ENCODE peak calls at places on chromosomes 5 and 9, in five cellular contexts. V is brain microvascular endothelial cell; T is Caco-2; S is uterus; I is activated CD8-positive, alpha-beta T cell treated with anti-CD3 and anti-CD28 coated beads for 36 hours. P is an unnamed sample.

GRCh38 chr9:117044241-117044640 is 357.1 kb downstream of the TRIM32 start:
- DNase-seq in I (no peak), V (no peak), T (no peak), S (no peak), P (no peak)

GRCh38 chr5:140882591-140882899 is 621 bp downstream of the PCDHA13 start:
- DNase-seq in S (no peak), T (no peak), I (no peak), V (no peak), P (no peak)

GRCh38 chr9:16726718-16727451 is 143.6 kb downstream of the BNC2 start:
- DNase-seq in I (peak), S (peak), T (peak), V (peak), P (peak)

GRCh38 chr5:136051486-136052220 is 22.9 kb downstream of the TGFBI start:
- DNase-seq in T (no peak), V (no peak), S (no peak), I (no peak), P (no peak)

GRCh38 chr5:147169846-147170245 is 65.0 kb upstream of the STK32A start:
- DNase-seq in V (no peak), S (no peak), I (no peak), T (no peak), P (no peak)

GRCh38 chr5:125695994-125696679 is 727.1 kb upstream of the GRAMD2B start:
- DNase-seq in S (no peak), T (no peak), I (no peak), V (no peak), P (no peak)

GRCh38 chr9:121609845-121610637 is 41.4 kb upstream of the DAB2IP start:
- DNase-seq in I (no peak), S (peak), V (peak), T (no peak), P (no peak)

GRCh38 chr9:21404146-21404545 is 4.8 kb upstream of the IFNA8 start:
- DNase-seq in V (no peak), I (no peak), T (no peak), S (no peak), P (no peak)

GRCh38 chr5:98309785-98310566 is 463.5 kb upstream of the RGMB start:
- DNase-seq in V (peak), I (peak), S (no peak), T (no peak), P (no peak)

GRCh38 chr5:177511181-177511580 is 1.6 kb upstream of the DOK3 start:
- DNase-seq in I (no peak), V (no peak), T (no peak), S (no peak), P (no peak)

GRCh38 chr9:26260238-26260637 is 582.0 kb upstream of the TUSC1 start:
- DNase-seq in T (no peak), S (no peak), V (peak), I (no peak), P (no peak)

GRCh38 chr5:151156732-151157402 is 712 bp downstream of the ANXA6 start:
- DNase-seq in V (no peak), S (no peak), T (no peak), I (peak), P (no peak)
- TF ChIP-seq CTCF in V (no peak), S (no peak), T (peak), I (no peak), P (no peak)

GRCh38 chr5:168073311-168073710 is 218.1 kb upstream of the WWC1 start:
- DNase-seq in T (no peak), V (no peak), S (no peak), I (no peak), P (no peak)

GRCh38 chr5:168073991-168074800 is 217.2 kb upstream of the WWC1 start:
- DNase-seq in V (no peak), I (no peak), T (no peak), S (no peak), P (no peak)

GRCh38 chr5:168072665-168073064 is 218.8 kb upstream of the WWC1 start:
- DNase-seq in I (no peak), S (no peak), V (no peak), T (no peak), P (no peak)

GRCh38 chr5:168075387-168075786 is 216.1 kb upstream of the WWC1 start:
- DNase-seq in T (no peak), S (no peak), V (no peak), I (no peak), P (no peak)

GRCh38 chr5:168076561-168076991 is 214.9 kb upstream of the WWC1 start:
- DNase-seq in I (peak), S (no peak), T (no peak), V (peak), P (no peak)
- TF ChIP-seq CTCF in I (peak), S (no peak), T (no peak), V (peak), P (no peak)

GRCh38 chr9:98402272-98402840 is 146.9 kb upstream of the TBC1D2 start:
- DNase-seq in S (no peak), V (no peak), T (no peak), I (no peak), P (no peak)

GRCh38 chr9:98396236-98396635 is 140.8 kb upstream of the TBC1D2 start:
- DNase-seq in T (no peak), S (no peak), I (no peak), V (no peak), P (no peak)

GRCh38 chr9:98403715-98404114 is 148.3 kb upstream of the TBC1D2 start:
- DNase-seq in I (no peak), S (no peak), V (no peak), T (no peak), P (no peak)

GRCh38 chr9:98401140-98402025 is 145.9 kb upstream of the TBC1D2 start:
- DNase-seq in T (no peak), V (no peak), S (no peak), I (no peak), P (no peak)

DNA sequence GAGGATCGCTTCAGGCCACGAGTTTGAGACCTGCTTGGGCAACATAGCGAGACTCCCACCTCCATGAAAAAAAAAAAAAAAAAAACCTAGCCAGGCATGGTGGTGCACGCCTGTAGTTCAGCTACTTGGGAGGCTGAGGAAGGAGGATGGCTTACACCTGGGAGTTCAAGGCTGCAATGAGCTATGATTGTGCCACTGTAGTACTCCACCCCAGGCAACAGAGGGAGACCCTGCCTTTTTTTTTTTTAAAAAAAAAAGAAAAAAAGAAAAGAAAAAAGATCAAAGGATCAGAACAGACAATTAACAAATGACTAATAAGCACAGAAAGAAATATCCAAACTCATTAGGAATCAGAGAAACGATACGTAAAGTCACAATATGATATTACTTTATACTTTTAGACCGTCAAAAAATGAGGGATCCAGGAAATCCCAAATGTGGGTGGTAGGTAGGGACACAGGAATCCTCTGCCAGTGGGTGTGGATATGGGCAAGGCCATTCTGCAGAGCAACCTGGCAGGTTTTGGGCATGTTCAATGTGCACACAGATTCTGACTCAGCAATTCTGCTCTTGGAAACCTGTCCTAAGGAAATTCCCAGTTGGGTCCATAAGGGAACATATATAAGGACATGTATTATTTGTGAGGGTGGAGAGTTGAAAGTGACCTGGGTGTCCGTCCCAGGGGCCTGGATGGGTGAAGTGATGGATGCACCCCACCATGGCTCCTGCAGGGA is 144.7 kb upstream of the TBC1D2 start:
- DNase-seq in I (no peak), V (no peak), S (no peak), T (no peak), P (no peak)
- TF ChIP-seq CTCF in I (no peak), V (peak), S (no peak), T (no peak), P (no peak)

GRCh38 chr9:7363777-7364477 is 435.7 kb downstream of the DMAC1 start:
- DNase-seq in I (no peak), S (no peak), V (no peak), T (no peak), P (no peak)

GRCh38 chr9:7360513-7360912 is 439.1 kb downstream of the DMAC1 start:
- DNase-seq in V (no peak), S (no peak), I (no peak), T (no peak), P (no peak)

GRCh38 chr9:7354704-7355103 is 444.9 kb downstream of the DMAC1 start:
- DNase-seq in S (no peak), I (no peak), T (no peak), V (no peak), P (no peak)

GRCh38 chr9:7358876-7359275 is 440.7 kb downstream of the DMAC1 start:
- DNase-seq in V (no peak), T (no peak), S (no peak), I (no peak), P (no peak)
- TF ChIP-seq CTCF in V (peak), T (no peak), S (no peak), I (no peak), P (no peak)